ENCODE peak calls at places on chromosome 4, in five cellular contexts. V is GM19239; E is CD4-positive, alpha-beta memory T cell; R is activated CD8-positive, alpha-beta memory T cell treated with anti-CD3 and anti-CD28 coated beads, Interleukin-2, amount 50 U/mL, for 48 hours; S is Calu3. D is an unnamed sample.

GRCh38 chr4:74423101-74423500 is 21.8 kb upstream of the AREG start:
- DNase-seq in R (no peak), E (no peak), S (no peak), V (no peak), D (no peak)

GRCh38 chr4:177696438-177696966 is 254.3 kb upstream of the AGA start:
- DNase-seq in V (no peak), S (no peak), R (no peak), E (no peak), D (no peak)

GRCh38 chr4:1172228-1172851 is at the start of gene SPON2:
- DNase-seq in E (no peak), V (no peak), S (no peak), R (peak), D (no peak)

GRCh38 chr4:1983053-1983845 is 25.5 kb downstream of the NELFA start:
- DNase-seq in E (no peak), V (no peak), R (peak), S (no peak), D (peak)

GRCh38 chr4:56783986-56784385 is 37.5 kb downstream of the SPINK2 start:
- DNase-seq in S (no peak), V (no peak), R (no peak), E (no peak), D (no peak)

GRCh38 chr4:113049421-113050355 is at the start of gene ANK2:
- DNase-seq in E (no peak), S (no peak), V (no peak), R (no peak), D (no peak)

GRCh38 chr4:105569851-105570207 is 17.4 kb downstream of the ARHGEF38 start:
- DNase-seq in E (no peak), S (no peak), R (no peak), V (no peak), D (no peak)

GRCh38 chr4:164251257-164251656 is 502.7 kb upstream of the SMIM31 start:
- DNase-seq in R (no peak), S (no peak), E (no peak), V (no peak), D (no peak)

GRCh38 chr4:113550510-113550909 is 211.0 kb downstream of the CAMK2D start:
- DNase-seq in R (no peak), V (no peak), E (no peak), S (no peak), D (no peak)

GRCh38 chr4:7660640-7661039 is 225.9 kb upstream of the PSAPL1 start:
- DNase-seq in R (no peak), V (no peak), S (no peak), E (no peak), D (no peak)

GRCh38 chr4:128590034-128590740 is 219.3 kb upstream of the JADE1 start:
- DNase-seq in V (no peak), S (no peak), E (no peak), R (no peak), D (no peak)

D was measured in colonic mucosa.